ENCODE peak calls at places on chromosome X, in six cellular contexts. B is fibroblast of lung, I is GM06990, X is dorsolateral prefrontal cortex, C is astrocyte of the spinal cord, V is mammary epithelial cell. A is an unnamed sample.

GRCh38 chrX:109966246-109966645 is 36.7 kb upstream of the TMEM164 start:
- DNase-seq in B (no peak), I (no peak), X (no peak), C (no peak), V (peak), A (no peak)

GRCh38 chrX:46326161-46326560 is 219.1 kb downstream of the ZNF674 start:
- DNase-seq in B (peak), I (no peak), X (no peak), C (peak), V (peak), A (no peak)

GRCh38 chrX:102651968-102652744 is 873 bp downstream of the GPRASP1 start:
- DNase-seq in B (peak), I (no peak), X (peak), C (peak), V (no peak), A (no peak)

GRCh38 chrX:129783176-129783776 is 3.5 kb downstream of the SASH3 start:
- DNase-seq in B (no peak), I (no peak), X (no peak), C (no peak), V (no peak), A (no peak)

GRCh38 chrX:153922932-153923857 is 2.9 kb downstream of the ARHGAP4 start:
- DNase-seq in B (peak), I (peak), X (peak), C (peak), V (peak), A (peak)

GRCh38 chrX:102651242-102651967 is at the start of gene GPRASP1:
- DNase-seq in B (peak), I (no peak), X (peak), C (peak), V (no peak), A (no peak)

GRCh38 chrX:3066555-3066954 is 25.3 kb downstream of the ARSF start:
- DNase-seq in B (peak), I (no peak), X (no peak), C (no peak), V (peak), A (no peak)

GRCh38 chrX:41779058-41779564 is 55.1 kb downstream of the GPR82 start:
- DNase-seq in B (peak), I (no peak), X (no peak), C (peak), V (peak), A (no peak)

GRCh38 chrX:147832707-147833348 is 78.9 kb upstream of the FMR1 start:
- DNase-seq in B (no peak), I (no peak), X (no peak), C (no peak), V (no peak), A (no peak)

GRCh38 chrX:44228621-44229020 is 114.9 kb downstream of the EFHC2 start:
- DNase-seq in B (no peak), I (no peak), X (no peak), C (no peak), V (no peak), A (no peak)

GRCh38 chrX:9327747-9328145 is 137.1 kb upstream of the TBL1X start:
- DNase-seq in B (peak), I (no peak), X (no peak), C (peak), V (peak), A (peak)

GRCh38 chrX:154727418-154728323 is 23.2 kb downstream of the GAB3 start:
- DNase-seq in B (peak), I (no peak), X (no peak), C (peak), V (peak), A (no peak)

GRCh38 chrX:147333821-147334220 is 519.3 kb upstream of the CXorf51A start:
- DNase-seq in B (no peak), I (no peak), X (no peak), C (no peak), V (no peak), A (no peak)

GRCh38 chrX:105314468-105314867 is 94.0 kb upstream of the TEX13A start:
- DNase-seq in B (peak), I (no peak), X (no peak), C (peak), V (peak), A (no peak)

GRCh38 chrX:139881572-139881971 is 51.3 kb downstream of the ATP11C start:
- DNase-seq in B (peak), I (no peak), X (no peak), C (peak), V (no peak), A (peak)

GRCh38 chrX:130669233-130669632 is 233.8 kb downstream of the ENOX2 start:
- DNase-seq in B (peak), I (no peak), X (no peak), C (peak), V (peak), A (no peak)

GRCh38 chrX:13194291-13195103 is 125.4 kb downstream of the ATXN3L start:
- DNase-seq in B (peak), I (peak), X (no peak), C (no peak), V (no peak), A (no peak)

GRCh38 chrX:10769696-10770619 is 149.6 kb upstream of the MID1 start:
- DNase-seq in B (peak), I (no peak), X (no peak), C (peak), V (no peak), A (peak)

GRCh38 chrX:130247996-130248395 is 20.7 kb downstream of the ZNF280C start:
- DNase-seq in B (no peak), I (no peak), X (no peak), C (no peak), V (no peak), A (no peak)

GRCh38 chrX:154458954-154459829 is 1.1 kb downstream of the PLXNA3 start:
- DNase-seq in B (no peak), I (no peak), X (no peak), C (no peak), V (no peak), A (no peak)

GRCh38 chrX:72045552-72046277 is 86.0 kb downstream of the RTL5 start:
- DNase-seq in B (peak), I (no peak), X (no peak), C (peak), V (peak), A (no peak)

GRCh38 chrX:81168391-81168790 is 33.3 kb downstream of the HMGN5 start:
- DNase-seq in B (no peak), I (no peak), X (no peak), C (no peak), V (no peak), A (no peak)

GRCh38 chrX:81174286-81174685 is 27.4 kb downstream of the HMGN5 start:
- DNase-seq in B (peak), I (no peak), X (no peak), C (peak), V (peak), A (peak)
- TF ChIP-seq CTCF in B (no peak), I (no peak), X (peak), C (no peak), V (peak), A (peak)

DNA sequence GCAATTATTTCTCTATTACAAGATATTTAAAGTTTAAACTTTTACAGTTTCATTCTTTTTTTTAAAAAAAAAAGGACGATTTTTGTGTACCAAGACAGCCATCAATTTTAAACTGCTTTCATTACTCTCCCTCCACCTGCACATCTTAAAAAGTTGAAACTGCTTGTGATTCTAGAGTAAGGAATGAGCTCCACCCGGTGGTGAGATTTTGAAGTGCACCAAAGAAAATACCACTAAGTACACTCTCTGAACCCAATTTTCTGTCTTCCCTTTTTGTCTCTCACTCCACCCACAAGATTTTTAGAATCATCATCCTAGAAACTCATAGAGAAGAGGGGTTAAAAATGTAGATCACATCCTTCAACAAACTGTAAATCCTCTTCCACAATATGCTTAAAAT is 91.3 kb upstream of the WDR44 start:
- DNase-seq in B (peak), I (no peak), X (peak), C (peak), V (peak), A (no peak)
- TF ChIP-seq CTCF in B (peak), I (peak), X (peak), C (peak), V (peak), A (peak)

DNA sequence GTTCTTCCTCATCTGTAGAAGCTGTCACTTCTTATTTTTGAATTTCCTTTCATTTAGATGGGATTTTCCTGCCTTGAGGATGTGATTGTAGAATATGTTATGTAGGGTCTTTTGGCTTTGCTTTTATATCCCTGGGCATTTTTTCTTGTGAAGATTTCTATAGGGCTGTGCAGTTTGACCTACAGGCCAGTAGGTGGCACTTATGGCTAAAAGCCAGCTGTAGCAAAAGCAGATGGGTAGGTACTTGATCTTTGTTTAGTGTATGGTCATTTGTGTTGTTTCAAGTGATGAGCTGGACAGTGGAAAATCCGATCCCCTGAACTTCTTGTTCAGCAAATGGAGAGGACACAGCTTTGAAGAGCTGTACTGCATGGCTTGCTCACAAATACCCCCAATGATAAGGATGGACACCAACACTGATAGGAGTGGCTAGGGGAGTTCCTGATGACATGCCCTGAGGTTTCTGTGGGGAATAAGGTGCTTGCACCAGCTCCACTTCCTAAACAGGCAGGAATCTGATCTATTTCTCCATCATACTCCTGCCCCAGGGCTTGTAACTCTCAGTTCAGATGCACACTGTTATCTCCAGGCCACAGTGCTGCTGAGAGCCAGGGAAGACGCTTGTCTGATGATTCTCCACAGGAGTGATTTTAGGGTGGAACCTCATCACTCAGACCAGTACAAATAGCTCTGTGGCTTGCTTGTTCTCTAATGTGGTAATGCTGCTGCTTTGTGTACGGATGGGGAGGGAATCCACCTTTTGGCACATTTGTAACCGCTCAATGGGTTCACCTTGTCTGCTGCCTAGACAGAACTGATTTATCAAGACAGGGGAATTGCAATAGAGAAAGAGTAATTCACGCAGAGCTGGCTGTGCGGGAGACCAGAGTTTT is 417.1 kb upstream of the MAGEB16 start:
- DNase-seq in B (peak), I (no peak), X (no peak), C (peak), V (peak), A (no peak)
- TF ChIP-seq CTCF in B (peak), I (peak), X (peak), C (peak), V (peak), A (peak)

GRCh38 chrX:51463322-51463721 is 33.1 kb downstream of the NUDT11 start:
- DNase-seq in B (peak), I (no peak), X (no peak), C (no peak), V (no peak), A (no peak)

GRCh38 chrX:51456814-51457213 is 39.6 kb downstream of the NUDT11 start:
- DNase-seq in B (peak), I (no peak), X (no peak), C (no peak), V (no peak), A (no peak)

GRCh38 chrX:51461053-51462050 is 35.0 kb downstream of the NUDT11 start:
- DNase-seq in B (peak), I (no peak), X (no peak), C (peak), V (peak), A (peak)

GRCh38 chrX:51456246-51456645 is 40.1 kb downstream of the NUDT11 start:
- DNase-seq in B (no peak), I (no peak), X (no peak), C (no peak), V (no peak), A (no peak)

GRCh38 chrX:51459125-51459524 is 37.3 kb downstream of the NUDT11 start:
- DNase-seq in B (peak), I (no peak), X (no peak), C (peak), V (peak), A (no peak)
- TF ChIP-seq CTCF in B (peak), I (peak), X (peak), C (peak), V (peak), A (peak)

GRCh38 chrX:118824173-118824782 is 654 bp downstream of the ZCCHC12 start:
- DNase-seq in B (no peak), I (no peak), X (no peak), C (no peak), V (no peak), A (no peak)

DNA sequence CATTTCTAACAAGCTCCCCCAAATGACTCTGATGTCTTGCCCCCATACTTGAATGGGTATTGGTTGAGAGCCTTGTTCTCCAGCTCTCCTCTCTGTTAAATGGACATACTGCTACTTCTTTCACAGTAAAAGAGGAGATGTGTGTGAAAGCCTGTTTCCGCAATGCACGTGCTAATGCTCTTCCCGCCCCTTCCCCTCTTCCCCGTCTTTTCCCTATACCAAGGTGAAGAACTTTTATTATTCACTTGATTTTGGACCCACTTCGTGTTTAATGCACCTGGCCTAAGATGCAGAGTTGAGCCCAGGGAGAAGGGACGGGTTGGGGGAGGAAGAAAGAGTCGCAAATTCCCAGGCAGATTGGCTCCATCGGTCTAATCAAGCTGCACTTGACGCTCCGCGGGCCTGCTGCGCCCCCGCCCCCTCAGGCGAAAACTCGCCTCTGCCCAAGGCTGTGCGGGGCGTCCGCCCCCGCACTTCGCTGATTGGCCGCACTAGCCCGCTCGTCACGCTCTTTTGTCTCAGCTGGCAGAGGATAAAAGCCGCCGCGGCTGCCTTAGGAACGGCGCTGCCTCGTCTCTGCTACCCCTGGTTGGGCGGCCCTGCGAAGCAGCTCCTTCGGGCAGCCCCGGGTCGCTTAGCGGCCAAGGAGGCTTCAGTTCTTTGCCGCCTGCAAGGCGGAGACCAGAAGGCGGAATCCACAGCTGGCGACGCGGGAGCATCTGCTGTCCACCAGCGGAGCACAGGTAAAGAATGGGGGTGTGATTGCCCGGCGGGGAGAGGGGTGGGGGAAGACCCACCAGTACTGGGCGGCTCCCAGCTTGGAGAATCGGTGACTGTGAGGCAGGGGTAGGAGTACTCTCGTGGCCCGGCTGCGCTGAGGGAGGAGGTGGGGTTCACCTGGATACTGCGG is at the start of gene ZCCHC12:
- DNase-seq in B (peak), I (peak), X (peak), C (peak), V (peak), A (no peak)
- TF ChIP-seq CTCF in B (no peak), I (no peak), X (no peak), C (no peak), V (no peak), A (no peak)

GRCh38 chrX:53244610-53245009 is 19.6 kb upstream of the KDM5C start:
- DNase-seq in B (no peak), I (no peak), X (no peak), C (no peak), V (no peak), A (no peak)
- TF ChIP-seq CTCF in B (no peak), I (peak), X (no peak), C (peak), V (no peak), A (peak)

GRCh38 chrX:18160369-18160768 is 60.3 kb downstream of the BEND2 start:
- DNase-seq in B (no peak), I (no peak), X (no peak), C (no peak), V (no peak), A (no peak)

GRCh38 chrX:18158963-18159362 is 61.7 kb downstream of the BEND2 start:
- DNase-seq in B (no peak), I (no peak), X (no peak), C (no peak), V (no peak), A (no peak)
- TF ChIP-seq CTCF in B (no peak), I (no peak), X (no peak), C (no peak), V (no peak), A (no peak)

GRCh38 chrX:39507617-39508299 is 590.0 kb downstream of the BCOR start:
- DNase-seq in B (no peak), I (no peak), X (no peak), C (no peak), V (no peak), A (no peak)
- TF ChIP-seq CTCF in B (no peak), I (no peak), X (no peak), C (no peak), V (peak), A (no peak)

GRCh38 chrX:149853925-149854324 is 27.1 kb upstream of the MAGEA8 start:
- DNase-seq in B (no peak), I (no peak), X (no peak), C (no peak), V (no peak), A (no peak)
- TF ChIP-seq CTCF in B (no peak), I (no peak), X (no peak), C (no peak), V (no peak), A (no peak)

GRCh38 chrX:20066968-20067708 is 49.6 kb downstream of the MAP7D2 start:
- DNase-seq in B (peak), I (no peak), X (no peak), C (peak), V (peak), A (peak)
- TF ChIP-seq CTCF in B (peak), I (peak), X (no peak), C (peak), V (peak), A (peak)

A was measured in AG09319.